ENCODE peak calls at places on chromosomes 5 and 9, in ten cellular contexts. O is A549, M is neural crest cell, K is endothelial cell, T is AG09309, Y is fibroblast of the aortic adventitia, A is AG10803, R is keratinocyte, I is progenitor cell of endocrine pancreas, N is astrocyte of the spinal cord. L is an unnamed sample.

GRCh38 chr5:109713453-109713852 is 23.7 kb downstream of the MAN2A1 start:
- DNase-seq in O (no peak), M (no peak), K (no peak), T (no peak), Y (no peak), A (no peak), R (no peak), I (no peak), N (no peak), L (no peak)

GRCh38 chr5:140295414-140295813 is 7.5 kb downstream of the PFDN1 start:
- DNase-seq in O (peak), M (no peak), K (no peak), T (peak), Y (peak), A (peak), R (peak), I (no peak), N (peak), L (no peak)

GRCh38 chr5:120443607-120444006 is 20.5 kb upstream of the PRR16 start:
- DNase-seq in O (no peak), M (no peak), K (no peak), T (no peak), Y (no peak), A (no peak), R (no peak), I (no peak), N (no peak), L (no peak)

GRCh38 chr5:174425271-174425963 is 299.0 kb upstream of the MSX2 start:
- DNase-seq in O (no peak), M (no peak), K (no peak), T (no peak), Y (no peak), A (no peak), R (no peak), I (no peak), N (no peak), L (no peak)

GRCh38 chr9:126155756-126156664 is 170.6 kb upstream of the MVB12B start:
- DNase-seq in O (no peak), M (no peak), K (no peak), T (no peak), Y (no peak), A (no peak), R (no peak), I (no peak), N (no peak), L (no peak)

GRCh38 chr5:173290477-173291131 is 37.6 kb downstream of the STC2 start:
- DNase-seq in O (no peak), M (peak), K (no peak), T (no peak), Y (peak), A (no peak), R (no peak), I (no peak), N (no peak), L (no peak)

GRCh38 chr9:99416007-99416406 is 193.9 kb downstream of the SEC61B start:
- DNase-seq in O (no peak), M (no peak), K (no peak), T (peak), Y (peak), A (peak), R (no peak), I (no peak), N (peak), L (no peak)

GRCh38 chr5:138386290-138386689 is 33.8 kb downstream of the KDM3B start:
- DNase-seq in O (no peak), M (no peak), K (no peak), T (no peak), Y (no peak), A (no peak), R (no peak), I (no peak), N (no peak), L (no peak)

GRCh38 chr9:70449461-70449860 is 35.0 kb upstream of the KLF9 start:
- DNase-seq in O (no peak), M (no peak), K (no peak), T (no peak), Y (no peak), A (no peak), R (no peak), I (no peak), N (no peak), L (no peak)

GRCh38 chr5:124061663-124062062 is 549.7 kb downstream of the CSNK1G3 start:
- DNase-seq in O (no peak), M (no peak), K (no peak), T (no peak), Y (peak), A (peak), R (no peak), I (no peak), N (peak), L (no peak)

GRCh38 chr5:75281716-75282465 is 45.2 kb upstream of the ANKRD31 start:
- DNase-seq in O (no peak), M (no peak), K (no peak), T (no peak), Y (no peak), A (peak), R (peak), I (no peak), N (peak), L (no peak)

DNA sequence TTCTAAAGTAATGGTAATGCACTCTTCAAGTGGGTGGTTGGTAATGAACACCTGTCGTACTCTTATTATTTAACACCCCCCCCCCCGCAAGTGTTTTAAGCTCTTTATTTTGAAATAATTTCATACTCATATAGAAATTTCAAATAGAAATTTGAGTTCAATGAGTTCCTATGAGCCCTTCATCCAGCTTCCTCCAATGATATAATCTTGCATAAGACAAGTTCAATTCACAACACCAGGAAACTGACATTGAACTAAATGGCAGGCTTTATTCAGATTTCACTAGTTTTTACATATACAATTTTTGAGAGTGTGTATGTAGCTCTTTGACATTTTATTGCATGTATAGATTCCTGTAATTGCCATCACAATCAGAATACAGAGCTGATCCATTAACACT is 30.9 kb upstream of the OSMR start:
- DNase-seq in O (no peak), M (no peak), K (no peak), T (no peak), Y (no peak), A (no peak), R (no peak), I (no peak), N (no peak), L (no peak)
- TF ChIP-seq CTCF in O (no peak), M (no peak), K (no peak), T (no peak), Y (no peak), A (no peak), R (no peak), I (no peak), N (no peak), L (no peak)

DNA sequence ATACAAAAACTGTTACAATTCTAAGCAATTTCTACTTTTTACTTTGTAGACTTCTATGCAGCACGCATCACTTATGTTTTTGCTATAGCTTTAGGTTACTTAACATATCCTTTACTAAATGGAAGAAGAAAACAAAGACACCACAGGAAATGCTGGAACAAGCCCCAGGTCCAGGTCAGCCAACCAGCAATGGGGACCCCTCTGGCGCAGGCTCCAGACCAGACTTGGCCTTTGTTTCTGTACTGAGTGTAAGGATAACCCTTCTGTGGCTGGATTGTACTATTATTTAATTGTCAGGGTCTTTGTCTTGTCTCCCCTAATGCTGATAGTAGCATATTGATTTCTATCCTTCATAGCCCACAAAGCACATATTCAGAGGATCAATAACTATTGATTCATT is 4.2 kb downstream of the SEMA4D start:
- DNase-seq in O (no peak), M (no peak), K (no peak), T (no peak), Y (no peak), A (no peak), R (no peak), I (no peak), N (no peak), L (no peak)
- TF ChIP-seq CTCF in O (no peak), M (no peak), K (no peak), T (no peak), Y (no peak), A (no peak), R (no peak), I (no peak), N (no peak), L (no peak)

DNA sequence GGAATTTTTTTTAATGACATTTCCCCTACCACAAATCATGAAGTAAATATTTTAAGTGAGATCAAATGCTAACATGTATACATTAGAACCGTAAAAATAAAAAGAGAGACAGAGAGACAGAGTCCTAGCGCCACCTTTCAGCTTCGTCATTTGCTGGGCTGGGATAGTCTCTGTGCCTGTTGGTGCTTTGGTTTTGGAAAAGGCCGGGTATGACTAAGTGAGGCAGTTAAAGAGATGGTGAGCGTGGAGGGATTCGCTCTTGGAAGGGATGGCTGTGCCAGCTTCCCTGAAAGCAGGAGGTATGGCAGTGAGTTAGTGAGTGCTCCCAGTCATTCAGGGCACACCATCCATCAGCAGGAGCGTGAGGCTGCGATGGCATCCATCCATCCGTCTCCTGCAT is 729.6 kb upstream of the WWC1 start:
- DNase-seq in O (no peak), M (no peak), K (no peak), T (no peak), Y (no peak), A (no peak), R (no peak), I (no peak), N (no peak), L (no peak)
- TF ChIP-seq CTCF in O (no peak), M (no peak), K (no peak), T (no peak), Y (no peak), A (no peak), R (no peak), I (no peak), N (no peak), L (no peak)

DNA sequence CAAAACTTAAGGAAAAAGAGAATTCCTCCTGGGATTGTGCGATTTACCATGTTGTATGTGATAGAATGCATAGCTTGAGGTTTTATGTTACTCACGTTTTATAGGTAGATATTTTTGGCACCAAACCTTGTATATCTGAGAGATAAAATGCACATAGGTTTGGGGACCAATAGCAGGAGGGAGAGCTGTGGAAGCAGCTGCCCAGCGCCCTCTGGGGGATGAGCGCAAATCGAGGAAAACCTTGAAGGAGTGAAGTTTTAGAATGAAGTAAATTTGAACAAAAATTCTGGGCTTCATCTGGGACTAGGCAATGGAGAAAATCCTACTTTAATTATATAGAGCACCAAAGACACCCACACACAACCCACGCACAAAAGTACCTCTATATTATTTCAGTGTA is 197.0 kb downstream of the ADCY2 start:
- DNase-seq in O (peak), M (peak), K (peak), T (no peak), Y (no peak), A (peak), R (no peak), I (no peak), N (no peak), L (peak)
- TF ChIP-seq CTCF in O (peak), M (peak), K (no peak), T (peak), Y (no peak), A (peak), R (peak), I (peak), N (peak), L (peak)